ENCODE peak calls at places on chromosomes 6 and 20, in ten cellular contexts. C is GM12878, E is HL-60, M is breast epithelium, W is HCT116, I is sigmoid colon, T is transverse colon, B is GM23338, O is prostate gland, U is stomach. D is an unnamed sample.

GRCh38 chr6:33898771-33899170 is 95.0 kb upstream of the MLN start:
- DNase-seq in W (no peak), M (no peak), B (no peak), T (no peak), E (no peak), I (no peak), O (no peak), C (no peak), U (no peak), D (no peak)

GRCh38 chr6:5081955-5082354 is 3.2 kb upstream of the PPP1R3G start:
- DNase-seq in C (no peak), M (no peak), O (no peak), I (no peak), W (no peak), T (no peak), E (no peak), U (no peak), B (no peak), D (no peak)

GRCh38 chr6:135212935-135213334 is 31.8 kb downstream of the MYB start:
- DNase-seq in C (no peak), T (no peak), M (no peak), B (no peak), I (no peak), U (no peak), E (no peak), W (no peak), O (no peak), D (no peak)

GRCh38 chr6:53794073-53794719 is 609 bp upstream of the LRRC1 start:
- DNase-seq in C (peak; percentile 17), M (peak; percentile 37), O (peak; percentile 72), T (peak; percentile 86), W (peak; percentile 56), I (peak; percentile 86), B (peak; percentile 72), U (peak; percentile 74), E (peak; percentile 5), D (no peak)

GRCh38 chr6:81795890-81796289 is 43.4 kb upstream of the TENT5A start:
- DNase-seq in W (no peak), M (no peak), O (no peak), B (no peak), E (no peak), T (no peak), U (no peak), I (no peak), C (no peak), D (no peak)

GRCh38 chr6:9205645-9206044 is 770.3 kb upstream of the SLC35B3 start:
- DNase-seq in I (no peak), U (no peak), E (no peak), M (no peak), B (no peak), W (no peak), T (no peak), O (no peak), C (no peak), D (no peak)

GRCh38 chr20:44703956-44704488 is 11.1 kb upstream of the CCN5 start:
- DNase-seq in B (no peak), C (no peak), M (no peak), W (no peak), O (no peak), U (no peak), I (no peak), E (no peak), T (no peak), D (no peak)

GRCh38 chr6:22877946-22878705 is 308.8 kb downstream of the HDGFL1 start:
- DNase-seq in T (no peak), B (peak; percentile 88), E (no peak), I (no peak), M (no peak), W (no peak), O (no peak), C (no peak), U (no peak), D (no peak)

GRCh38 chr6:52233975-52234823 is 10.1 kb downstream of the IL17F start:
- DNase-seq in C (no peak), M (no peak), I (no peak), O (peak; percentile 6), U (peak; percentile 53), B (peak; percentile 81), T (peak; percentile 24), E (no peak), W (peak; percentile 52), D (no peak)

GRCh38 chr6:139736507-139736906 is 362.1 kb upstream of the CITED2 start:
- DNase-seq in W (no peak), M (peak; percentile 37), B (no peak), I (no peak), U (no peak), T (no peak), O (no peak), C (no peak), E (no peak), D (no peak)

GRCh38 chr6:34544776-34545471 is 11.2 kb downstream of the SPDEF start:
- DNase-seq in B (no peak), T (no peak), O (no peak), I (no peak), W (no peak), M (no peak), U (no peak), C (no peak), E (no peak), D (no peak)

GRCh38 chr20:61968036-61968810 is 97.5 kb downstream of the TAF4 start:
- DNase-seq in E (no peak), M (no peak), W (no peak), B (no peak), C (no peak), I (peak; percentile 19), O (no peak), T (no peak), U (no peak), D (no peak)

GRCh38 chr20:32439132-32439829 is 81.2 kb downstream of the ASXL1 start:
- DNase-seq in I (peak; percentile 44), C (no peak), B (no peak), U (no peak), T (peak; percentile 5), E (no peak), O (no peak), M (peak; percentile 13), W (no peak), D (no peak)
- TF ChIP-seq POLR2AphosphoS5 in I (no peak), C (peak; percentile 12), B (no peak), U (no peak), T (no peak), E (peak; percentile 33), O (no peak), M (no peak), W (no peak), D (no peak)

DNA sequence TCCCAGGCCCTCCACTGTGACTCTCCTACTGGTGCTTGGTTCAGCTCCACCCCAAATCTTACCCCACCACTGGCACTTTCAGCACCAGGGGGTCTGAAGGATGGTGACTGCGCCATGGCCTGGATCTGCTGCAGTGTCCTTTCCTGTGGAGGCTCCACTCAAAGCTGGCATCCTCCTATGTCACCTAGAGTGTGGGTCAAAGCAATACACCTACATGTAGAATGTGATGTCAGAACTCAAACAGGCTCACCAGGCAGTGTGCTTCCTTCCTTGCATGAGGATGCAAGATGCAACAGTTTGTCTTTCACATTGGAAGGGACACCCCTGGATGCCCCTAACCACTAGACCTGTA is 32.8 kb upstream of the MICB start:
- DNase-seq in I (peak; percentile 48), W (no peak), C (no peak), B (no peak), M (no peak), T (no peak), U (no peak), O (no peak), E (no peak), D (peak; percentile 79)
- TF ChIP-seq POLR2AphosphoS5 in I (no peak), W (no peak), C (peak; percentile 53), B (no peak), M (no peak), T (no peak), U (no peak), O (no peak), E (no peak), D (no peak)

GRCh38 chr6:26198626-26199056 is 111.4 kb downstream of the HFE start:
- DNase-seq in M (no peak), B (no peak), E (no peak), T (no peak), I (no peak), C (no peak), O (no peak), W (peak; percentile 53), U (no peak), D (no peak)

GRCh38 chr6:26195376-26195923 is 108.2 kb downstream of the HFE start:
- DNase-seq in C (peak; percentile 70), U (peak; percentile 91), O (peak; percentile 95), W (peak; percentile 77), B (peak; percentile 60), T (peak; percentile 93), I (peak; percentile 97), M (peak; percentile 89), E (peak; percentile 67), D (peak; percentile 95)

GRCh38 chr6:26195924-26196845 is 109.0 kb downstream of the HFE start:
- DNase-seq in I (no peak), B (no peak), W (no peak), E (peak; percentile 26), U (no peak), O (no peak), C (no peak), M (no peak), T (peak; percentile 33), D (no peak)

GRCh38 chr6:26197736-26198625 is 110.8 kb downstream of the HFE start:
- DNase-seq in C (no peak), I (peak; percentile 77), T (peak; percentile 84), O (peak; percentile 39), B (peak; percentile 51), W (peak; percentile 35), M (peak; percentile 39), E (peak; percentile 44), U (no peak), D (no peak)

DNA sequence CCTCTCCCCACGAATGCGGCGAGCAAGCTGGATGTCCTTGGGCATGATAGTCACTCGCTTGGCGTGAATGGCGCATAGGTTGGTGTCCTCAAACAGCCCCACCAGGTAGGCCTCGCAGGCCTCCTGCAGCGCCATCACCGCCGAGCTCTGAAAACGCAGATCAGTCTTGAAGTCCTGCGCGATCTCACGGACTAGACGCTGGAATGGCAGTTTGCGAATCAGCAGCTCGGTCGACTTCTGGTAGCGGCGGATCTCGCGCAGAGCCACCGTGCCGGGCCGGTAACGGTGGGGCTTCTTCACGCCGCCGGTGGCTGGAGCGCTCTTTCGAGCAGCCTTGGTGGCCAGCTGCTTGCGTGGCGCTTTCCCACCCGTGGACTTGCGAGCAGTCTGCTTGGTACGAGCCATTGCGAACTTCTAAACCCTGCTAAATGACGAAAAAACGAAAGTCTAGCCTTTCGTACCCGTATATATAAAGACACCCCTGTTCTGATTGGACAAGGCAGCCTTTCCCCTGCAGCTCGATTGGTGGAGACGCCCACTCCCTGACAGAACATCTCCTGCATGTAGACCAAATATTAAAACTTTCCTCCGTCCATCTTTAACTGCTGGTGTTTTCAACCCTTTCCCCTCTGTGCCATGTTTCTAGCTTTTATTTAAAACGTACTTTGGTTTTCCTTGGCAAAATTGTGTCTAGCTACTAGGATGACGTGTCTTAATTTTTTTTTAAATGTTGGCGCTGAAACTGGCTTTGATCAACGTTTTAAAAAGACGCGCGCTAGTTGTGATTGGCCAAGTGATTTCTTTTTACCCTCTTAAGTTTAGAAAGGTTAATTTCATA is 109.8 kb downstream of the HFE start:
- DNase-seq in O (peak; percentile 91), M (peak; percentile 89), B (peak; percentile 86), U (peak; percentile 75), E (peak; percentile 82), T (peak; percentile 84), I (peak; percentile 95), W (peak; percentile 75), C (peak; percentile 99), D (peak; percentile 94)
- TF ChIP-seq POLR2AphosphoS5 in O (peak; percentile 93), M (peak; percentile 96), B (peak; percentile 87), U (peak; percentile 94), E (peak; percentile 99), T (peak; percentile 96), I (peak; percentile 97), W (peak; percentile 87), C (peak; percentile 100), D (peak; percentile 92)

GRCh38 chr6:30759575-30760239 is 15.4 kb upstream of the IER3 start:
- DNase-seq in O (no peak), C (no peak), M (no peak), U (no peak), I (no peak), T (no peak), E (no peak), B (peak; percentile 59), W (no peak), D (no peak)
- TF ChIP-seq POLR2AphosphoS5 in O (no peak), C (no peak), M (no peak), U (peak; percentile 37), I (no peak), T (no peak), E (no peak), B (no peak), W (no peak), D (peak; percentile 54)